ENCODE peak calls at places on chromosomes 5 and 9, in ten cellular contexts. X is activated naive CD8-positive, alpha-beta T cell treated with anti-CD3 and anti-CD28 coated beads, Interleukin-2, amount 10 ng/mL, durations not matched to agents 7 days and 5 days; E is right cardiac atrium; I is activated T-cell treated with anti-CD3 and anti-CD28 coated beads, Interleukin-2, amount 50 U/mL, for 4 hours; M is T-helper 17 cell; V is HepG2; L is PC-3; K is gastroesophageal sphincter; W is psoas muscle; B is stimulated activated naive CD8-positive, alpha-beta T cell treated with anti-CD3 and anti-CD28 coated beads, Interleukin-15, amount 100 ng/mL, for 72 hours. R is an unnamed sample.

GRCh38 chr5:153827407-153827806 is 211.3 kb downstream of the FAM114A2 start:
- ATAC-seq in V (no peak), K (peak), I (no peak), E (no peak), M (no peak), W (no peak), B (no peak), X (no peak), L (no peak), R (no peak)

GRCh38 chr9:107945493-107945892 is 455.9 kb upstream of the KLF4 start:
- ATAC-seq in I (no peak), E (no peak), K (no peak), M (no peak), B (no peak), W (no peak), L (no peak), X (no peak), V (no peak), R (no peak)

GRCh38 chr9:130382086-130382485 is 62.7 kb upstream of the ASS1 start:
- ATAC-seq in K (no peak), I (no peak), E (no peak), X (no peak), B (no peak), W (no peak), M (no peak), V (peak), L (no peak), R (no peak)

GRCh38 chr5:55070969-55071368 is 31.5 kb upstream of the GZMA start:
- ATAC-seq in W (no peak), B (peak), L (no peak), X (no peak), E (no peak), M (no peak), K (no peak), V (no peak), I (no peak), R (no peak)

GRCh38 chr5:32312682-32313523 is at the start of gene MTMR12:
- ATAC-seq in V (peak), X (peak), K (peak), B (peak), I (peak), E (peak), L (peak), W (peak), M (peak), R (peak)

GRCh38 chr5:10485142-10485795 is 43.6 kb downstream of the ROPN1L start:
- ATAC-seq in M (no peak), B (no peak), W (peak), I (peak), L (no peak), E (peak), K (peak), X (no peak), V (no peak), R (no peak)

GRCh38 chr5:101897914-101898313 is 398.2 kb downstream of the SLCO4C1 start:
- ATAC-seq in B (no peak), M (no peak), W (no peak), V (peak), K (no peak), X (no peak), L (no peak), E (no peak), I (no peak), R (peak)

GRCh38 chr5:77358566-77359205 is 133.4 kb downstream of the WDR41 start:
- ATAC-seq in E (no peak), B (no peak), X (no peak), M (no peak), V (no peak), L (no peak), I (no peak), K (no peak), W (no peak), R (no peak)

GRCh38 chr5:17018871-17019270 is 82.8 kb upstream of the MYO10 start:
- ATAC-seq in L (no peak), V (no peak), X (no peak), W (no peak), M (no peak), K (no peak), E (no peak), B (no peak), I (no peak), R (no peak)

GRCh38 chr9:87269777-87270176 is 227.9 kb upstream of the DAPK1 start:
- ATAC-seq in L (no peak), V (no peak), M (no peak), B (no peak), I (no peak), W (no peak), E (no peak), K (no peak), X (no peak), R (no peak)

GRCh38 chr5:143418140-143418866 is 14.8 kb upstream of the NR3C1 start:
- ATAC-seq in I (peak), M (peak), B (peak), K (no peak), E (no peak), V (peak), L (peak), W (no peak), X (no peak), R (peak)

GRCh38 chr9:126722252-126722921 is 82.5 kb upstream of the ZBTB43 start:
- ATAC-seq in E (peak), W (peak), I (peak), X (peak), B (peak), K (peak), V (peak), M (peak), L (peak), R (peak)

GRCh38 chr9:76188905-76189304 is 205.3 kb downstream of the RFK start:
- ATAC-seq in X (no peak), E (no peak), M (no peak), K (no peak), V (no peak), W (no peak), I (no peak), L (no peak), B (no peak), R (no peak)

GRCh38 chr9:1050125-1050895 is at the start of gene DMRT2:
- ATAC-seq in K (peak), E (peak), B (peak), M (no peak), I (peak), L (no peak), X (peak), V (peak), W (peak), R (no peak)

GRCh38 chr5:149012350-149012749 is 50.5 kb downstream of the SH3TC2 start:
- ATAC-seq in I (no peak), K (no peak), V (no peak), X (no peak), E (no peak), M (no peak), W (no peak), L (no peak), B (peak), R (no peak)

GRCh38 chr9:121178676-121179372 is 22.8 kb downstream of the RAB14 start:
- ATAC-seq in M (no peak), L (no peak), B (no peak), V (no peak), I (no peak), X (no peak), E (no peak), K (no peak), W (no peak), R (no peak)

GRCh38 chr5:51387854-51388320 is 4.6 kb downstream of the ISL1 start:
- ATAC-seq in K (no peak), E (no peak), W (no peak), X (no peak), B (no peak), I (no peak), L (no peak), V (no peak), M (no peak), R (no peak)

GRCh38 chr5:111295649-111296048 is 71.5 kb downstream of the CAMK4 start:
- ATAC-seq in M (no peak), E (no peak), X (no peak), K (no peak), W (no peak), B (no peak), L (no peak), V (no peak), I (no peak), R (no peak)

GRCh38 chr9:72575673-72576072 is 54.3 kb downstream of the TMC1 start:
- ATAC-seq in I (no peak), M (no peak), W (no peak), K (no peak), E (no peak), V (no peak), B (no peak), X (no peak), L (no peak), R (no peak)

GRCh38 chr5:109192543-109193281 is 217.1 kb downstream of the PJA2 start:
- ATAC-seq in K (no peak), L (no peak), X (no peak), B (no peak), W (no peak), I (no peak), V (no peak), M (no peak), E (no peak), R (no peak)

GRCh38 chr5:132434813-132435286 is 55.7 kb downstream of the IRF1 start:
- ATAC-seq in B (no peak), E (no peak), M (no peak), L (no peak), K (no peak), X (no peak), W (peak), I (no peak), V (peak), R (no peak)

GRCh38 chr9:93365427-93366118 is 85.9 kb upstream of the FAM120A start:
- ATAC-seq in W (no peak), E (no peak), I (no peak), B (no peak), M (no peak), V (peak), X (no peak), K (no peak), L (no peak), R (no peak)

R was measured in stimulated activated memory B cell treated with anti-CD40 and anti-IgM and Interleukin-4, amounts not matched to agents 10 μg/mL and 1 μg/mL and 100 μg/mL, for 72 hours.